ENCODE peak calls at places on chromosome 1, in six cellular contexts. Z is GM18507, P is LHCN-M2, N is cardiac fibroblast, B is NCI-H345, Y is heart left ventricle. W is an unnamed sample.

GRCh38 chr1:24548070-24548469 is 7.8 kb upstream of the NCMAP start:
- DNase-seq in B (no peak), N (no peak), P (no peak), Y (no peak), Z (no peak), W (no peak)

GRCh38 chr1:236301958-236302335 is 20.2 kb upstream of the ERO1B start:
- DNase-seq in B (peak; percentile 70), Y (no peak), Z (no peak), N (no peak), P (no peak), W (no peak)

GRCh38 chr1:58941471-58942289 is 157.8 kb upstream of the JUN start:
- DNase-seq in B (no peak), Y (no peak), P (no peak), N (no peak), Z (no peak), W (no peak)

GRCh38 chr1:233614743-233615521 is 1.0 kb downstream of the KCNK1 start:
- DNase-seq in N (no peak), P (no peak), Y (no peak), B (no peak), Z (no peak), W (no peak)

GRCh38 chr1:18783705-18784522 is 75.5 kb downstream of the TAS1R2 start:
- DNase-seq in Z (no peak), P (no peak), B (no peak), Y (no peak), N (no peak), W (no peak)

GRCh38 chr1:238324465-238324864 is 433.7 kb upstream of the ZP4 start:
- DNase-seq in P (peak; percentile 17), Y (no peak), Z (no peak), N (no peak), B (no peak), W (no peak)

GRCh38 chr1:33273961-33274371 is 17.7 kb downstream of the ZNF362 start:
- DNase-seq in B (no peak), P (no peak), Y (no peak), Z (no peak), N (no peak), W (no peak)

GRCh38 chr1:111735321-111735720 is 3.9 kb downstream of the INKA2 start:
- DNase-seq in P (no peak), Y (no peak), B (no peak), N (peak; percentile 72), Z (no peak), W (no peak)

GRCh38 chr1:229627003-229627402 is 956 bp downstream of the URB2 start:
- DNase-seq in Y (no peak), P (no peak), Z (no peak), B (no peak), N (no peak), W (no peak)

GRCh38 chr1:39919545-39919944 is 17.8 kb upstream of the MYCL start:
- DNase-seq in Z (peak; percentile 65), P (peak; percentile 49), Y (no peak), N (peak; percentile 74), B (peak; percentile 84), W (peak; percentile 62)